ENCODE peak calls at places on chromosomes 1 and 21, in eight cellular contexts. One of them, this sample, is unnamed.

GRCh38 chr1:192610114-192610958 is 25.6 kb upstream of the RGS13 start:
- DNase-seq in psoas muscle: no peak
- DNase-seq in BJ: peak; percentile 26
- DNase-seq in stomach: no peak
- DNase-seq in cardiac muscle cell: no peak
- DNase-seq in astrocyte of the spinal cord: peak; percentile 43
- DNase-seq in glutamatergic neuron: no peak
- DNase-seq in thoracic aorta: no peak
- DNase-seq in this sample: no peak

GRCh38 chr1:185632659-185633428 is 101.3 kb upstream of the HMCN1 start:
- DNase-seq in BJ: peak; percentile 47
- DNase-seq in astrocyte of the spinal cord: peak; percentile 65
- DNase-seq in psoas muscle: no peak
- DNase-seq in cardiac muscle cell: no peak
- DNase-seq in stomach: no peak
- DNase-seq in thoracic aorta: no peak
- DNase-seq in glutamatergic neuron: no peak
- DNase-seq in this sample: no peak

GRCh38 chr1:58406296-58407071 is 140.0 kb downstream of the OMA1 start:
- DNase-seq in astrocyte of the spinal cord: no peak
- DNase-seq in stomach: no peak
- DNase-seq in cardiac muscle cell: no peak
- DNase-seq in BJ: no peak
- DNase-seq in thoracic aorta: no peak
- DNase-seq in glutamatergic neuron: no peak
- DNase-seq in psoas muscle: no peak
- DNase-seq in this sample: no peak

GRCh38 chr1:228968841-228969606 is 233.7 kb downstream of the RHOU start:
- DNase-seq in astrocyte of the spinal cord: no peak
- DNase-seq in thoracic aorta: no peak
- DNase-seq in psoas muscle: no peak
- DNase-seq in cardiac muscle cell: no peak
- DNase-seq in glutamatergic neuron: no peak
- DNase-seq in stomach: no peak
- DNase-seq in BJ: no peak
- DNase-seq in this sample: no peak

GRCh38 chr1:110053557-110054428 is 16.7 kb downstream of the ALX3 start:
- DNase-seq in thoracic aorta: no peak
- DNase-seq in stomach: peak; percentile 74
- DNase-seq in BJ: no peak
- DNase-seq in cardiac muscle cell: peak; percentile 65
- DNase-seq in glutamatergic neuron: peak; percentile 88
- DNase-seq in psoas muscle: peak; percentile 77
- DNase-seq in astrocyte of the spinal cord: no peak
- DNase-seq in this sample: peak; percentile 73

GRCh38 chr21:43794311-43794710 is 4.9 kb downstream of the RRP1 start:
- DNase-seq in BJ: no peak
- DNase-seq in cardiac muscle cell: no peak
- DNase-seq in astrocyte of the spinal cord: no peak
- DNase-seq in psoas muscle: no peak
- DNase-seq in thoracic aorta: no peak
- DNase-seq in glutamatergic neuron: no peak
- DNase-seq in stomach: no peak
- DNase-seq in this sample: no peak

GRCh38 chr1:177228721-177229088 is 57.9 kb downstream of the BRINP2 start:
- DNase-seq in cardiac muscle cell: no peak
- DNase-seq in psoas muscle: no peak
- DNase-seq in thoracic aorta: no peak
- DNase-seq in glutamatergic neuron: no peak
- DNase-seq in stomach: no peak
- DNase-seq in astrocyte of the spinal cord: peak; percentile 19
- DNase-seq in BJ: no peak
- DNase-seq in this sample: no peak

GRCh38 chr1:23634840-23635642 is 56.6 kb upstream of the RPL11 start:
- DNase-seq in thoracic aorta: peak; percentile 37
- DNase-seq in psoas muscle: peak; percentile 60
- DNase-seq in stomach: peak; percentile 62
- DNase-seq in cardiac muscle cell: peak; percentile 63
- DNase-seq in BJ: peak; percentile 47
- DNase-seq in astrocyte of the spinal cord: peak; percentile 81
- DNase-seq in glutamatergic neuron: peak; percentile 40
- DNase-seq in this sample: peak; percentile 36

GRCh38 chr1:202806845-202807366 is 1.3 kb downstream of the KDM5B start:
- DNase-seq in glutamatergic neuron: peak; percentile 71
- DNase-seq in BJ: no peak
- DNase-seq in cardiac muscle cell: peak; percentile 51
- DNase-seq in thoracic aorta: no peak
- DNase-seq in astrocyte of the spinal cord: no peak
- DNase-seq in psoas muscle: no peak
- DNase-seq in stomach: no peak
- DNase-seq in this sample: no peak

GRCh38 chr1:94528826-94529225 is 12.7 kb downstream of the F3 start:
- DNase-seq in stomach: no peak
- DNase-seq in thoracic aorta: no peak
- DNase-seq in glutamatergic neuron: no peak
- DNase-seq in cardiac muscle cell: no peak
- DNase-seq in psoas muscle: no peak
- DNase-seq in BJ: no peak
- DNase-seq in astrocyte of the spinal cord: no peak
- DNase-seq in this sample: no peak

GRCh38 chr1:94529416-94529815 is 12.1 kb downstream of the F3 start:
- DNase-seq in astrocyte of the spinal cord: no peak
- DNase-seq in stomach: no peak
- DNase-seq in glutamatergic neuron: no peak
- DNase-seq in cardiac muscle cell: no peak
- DNase-seq in thoracic aorta: no peak
- DNase-seq in BJ: no peak
- DNase-seq in psoas muscle: no peak
- DNase-seq in this sample: no peak

GRCh38 chr1:94531664-94532063 is 9.9 kb downstream of the F3 start:
- DNase-seq in psoas muscle: no peak
- DNase-seq in thoracic aorta: no peak
- DNase-seq in cardiac muscle cell: no peak
- DNase-seq in stomach: no peak
- DNase-seq in astrocyte of the spinal cord: no peak
- DNase-seq in glutamatergic neuron: no peak
- DNase-seq in BJ: no peak
- DNase-seq in this sample: no peak

GRCh38 chr1:94530373-94530878 is 11.1 kb downstream of the F3 start:
- DNase-seq in cardiac muscle cell: no peak
- DNase-seq in thoracic aorta: no peak
- DNase-seq in astrocyte of the spinal cord: no peak
- DNase-seq in BJ: no peak
- DNase-seq in stomach: no peak
- DNase-seq in glutamatergic neuron: no peak
- DNase-seq in psoas muscle: no peak
- DNase-seq in this sample: no peak

DNA sequence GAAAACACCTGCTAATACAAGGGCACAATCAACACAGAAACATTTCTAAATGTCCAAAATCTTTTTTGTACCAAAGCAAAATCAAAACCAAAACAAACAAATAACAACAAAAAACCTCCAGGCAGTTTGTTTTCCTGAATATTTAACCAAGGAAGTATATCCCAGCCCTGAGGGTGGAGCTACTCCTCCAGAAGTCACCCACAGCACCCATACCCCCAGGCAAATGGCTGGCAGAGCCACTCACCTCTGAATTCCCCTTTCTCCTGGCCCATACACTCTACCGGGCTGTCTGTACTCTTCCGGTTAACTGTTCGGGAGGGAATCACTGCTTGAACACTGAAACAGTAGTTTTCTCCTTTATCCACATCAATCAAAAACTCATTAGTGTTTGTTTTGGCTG is 9.5 kb downstream of the F3 start:
- DNase-seq in thoracic aorta: no peak
- DNase-seq in glutamatergic neuron: no peak
- DNase-seq in astrocyte of the spinal cord: no peak
- DNase-seq in psoas muscle: no peak
- DNase-seq in stomach: no peak
- DNase-seq in cardiac muscle cell: no peak
- DNase-seq in BJ: no peak
- DNase-seq in this sample: no peak
- TF ChIP-seq CTCF in thoracic aorta: no peak
- TF ChIP-seq CTCF in glutamatergic neuron: no peak
- TF ChIP-seq CTCF in astrocyte of the spinal cord: no peak
- TF ChIP-seq CTCF in psoas muscle: no peak
- TF ChIP-seq CTCF in stomach: no peak
- TF ChIP-seq CTCF in cardiac muscle cell: no peak
- TF ChIP-seq CTCF in BJ: no peak
- TF ChIP-seq CTCF in this sample: no peak

GRCh38 chr1:232611834-232612233 is 18.1 kb downstream of the SIPA1L2 start:
- DNase-seq in glutamatergic neuron: no peak
- DNase-seq in astrocyte of the spinal cord: no peak
- DNase-seq in BJ: no peak
- DNase-seq in psoas muscle: no peak
- DNase-seq in cardiac muscle cell: no peak
- DNase-seq in thoracic aorta: no peak
- DNase-seq in stomach: no peak
- DNase-seq in this sample: no peak
- TF ChIP-seq CTCF in glutamatergic neuron: no peak
- TF ChIP-seq CTCF in astrocyte of the spinal cord: no peak
- TF ChIP-seq CTCF in BJ: no peak
- TF ChIP-seq CTCF in psoas muscle: no peak
- TF ChIP-seq CTCF in cardiac muscle cell: no peak
- TF ChIP-seq CTCF in thoracic aorta: no peak
- TF ChIP-seq CTCF in stomach: no peak
- TF ChIP-seq CTCF in this sample: peak; percentile 20

GRCh38 chr1:17338706-17339493 is 30.9 kb downstream of the PADI4 start:
- DNase-seq in stomach: no peak
- DNase-seq in cardiac muscle cell: no peak
- DNase-seq in astrocyte of the spinal cord: no peak
- DNase-seq in psoas muscle: no peak
- DNase-seq in BJ: no peak
- DNase-seq in glutamatergic neuron: peak; percentile 3
- DNase-seq in thoracic aorta: no peak
- DNase-seq in this sample: no peak
- TF ChIP-seq CTCF in stomach: no peak
- TF ChIP-seq CTCF in cardiac muscle cell: peak; percentile 10
- TF ChIP-seq CTCF in astrocyte of the spinal cord: peak; percentile 12
- TF ChIP-seq CTCF in psoas muscle: no peak
- TF ChIP-seq CTCF in BJ: no peak
- TF ChIP-seq CTCF in glutamatergic neuron: no peak
- TF ChIP-seq CTCF in thoracic aorta: no peak
- TF ChIP-seq CTCF in this sample: no peak

GRCh38 chr1:152880316-152880715 is 2.2 kb downstream of the SMCP start:
- DNase-seq in stomach: no peak
- DNase-seq in BJ: no peak
- DNase-seq in psoas muscle: no peak
- DNase-seq in cardiac muscle cell: no peak
- DNase-seq in glutamatergic neuron: no peak
- DNase-seq in astrocyte of the spinal cord: no peak
- DNase-seq in thoracic aorta: no peak
- DNase-seq in this sample: no peak

GRCh38 chr1:152878042-152878441 is at the start of gene SMCP:
- DNase-seq in stomach: no peak
- DNase-seq in cardiac muscle cell: no peak
- DNase-seq in BJ: no peak
- DNase-seq in astrocyte of the spinal cord: no peak
- DNase-seq in glutamatergic neuron: peak; percentile 43
- DNase-seq in thoracic aorta: no peak
- DNase-seq in psoas muscle: no peak
- DNase-seq in this sample: no peak

GRCh38 chr1:152879559-152880198 is 1.6 kb downstream of the SMCP start:
- DNase-seq in BJ: no peak
- DNase-seq in psoas muscle: no peak
- DNase-seq in cardiac muscle cell: no peak
- DNase-seq in glutamatergic neuron: no peak
- DNase-seq in stomach: no peak
- DNase-seq in astrocyte of the spinal cord: no peak
- DNase-seq in thoracic aorta: no peak
- DNase-seq in this sample: no peak

GRCh38 chr1:152884085-152884484 is 6.0 kb downstream of the SMCP start:
- DNase-seq in thoracic aorta: no peak
- DNase-seq in glutamatergic neuron: no peak
- DNase-seq in BJ: no peak
- DNase-seq in astrocyte of the spinal cord: no peak
- DNase-seq in psoas muscle: no peak
- DNase-seq in cardiac muscle cell: no peak
- DNase-seq in stomach: no peak
- DNase-seq in this sample: no peak

GRCh38 chr1:152880907-152881306 is 2.8 kb downstream of the SMCP start:
- DNase-seq in cardiac muscle cell: no peak
- DNase-seq in psoas muscle: no peak
- DNase-seq in astrocyte of the spinal cord: no peak
- DNase-seq in glutamatergic neuron: no peak
- DNase-seq in stomach: no peak
- DNase-seq in BJ: no peak
- DNase-seq in thoracic aorta: no peak
- DNase-seq in this sample: no peak
- TF ChIP-seq CTCF in cardiac muscle cell: no peak
- TF ChIP-seq CTCF in psoas muscle: no peak
- TF ChIP-seq CTCF in astrocyte of the spinal cord: no peak
- TF ChIP-seq CTCF in glutamatergic neuron: no peak
- TF ChIP-seq CTCF in stomach: no peak
- TF ChIP-seq CTCF in BJ: no peak
- TF ChIP-seq CTCF in thoracic aorta: no peak
- TF ChIP-seq CTCF in this sample: no peak